ENCODE peak calls at places on chromosomes 5 and 9, in four cellular contexts. W, V, O and J are unnamed samples.

GRCh38 chr9:132472199-132472598 is 62.2 kb downstream of the CFAP77 start:
- DNase-seq in O (no peak), V (no peak), W (no peak), J (no peak)

GRCh38 chr9:131608469-131609115 is 63.3 kb downstream of the PRRT1B start:
- DNase-seq in V (peak; percentile 87), W (no peak), O (no peak), J (no peak)

GRCh38 chr5:105947461-105947860 is 1723.3 kb downstream of the EFNA5 start:
- DNase-seq in W (no peak), V (no peak), O (no peak), J (no peak)

GRCh38 chr9:114030364-114030763 is 47.7 kb downstream of the AMBP start:
- DNase-seq in O (peak; percentile 33), W (no peak), V (peak; percentile 4), J (no peak)

GRCh38 chr5:132961887-132962286 is 1.5 kb downstream of the AFF4 start:
- DNase-seq in V (peak; percentile 17), W (no peak), O (no peak), J (peak; percentile 33)

GRCh38 chr5:148998174-148998797 is 64.6 kb downstream of the SH3TC2 start:
- DNase-seq in V (peak; percentile 45), O (no peak), W (no peak), J (peak; percentile 53)

GRCh38 chr9:76181781-76182180 is 212.4 kb downstream of the RFK start:
- DNase-seq in W (no peak), O (no peak), V (no peak), J (no peak)

GRCh38 chr9:38057416-38058195 is 11.4 kb downstream of the SHB start:
- DNase-seq in V (peak; percentile 70), O (no peak), W (no peak), J (no peak)

GRCh38 chr9:134585746-134586706 is 55.6 kb upstream of the COL5A1 start:
- DNase-seq in O (no peak), V (no peak), W (no peak), J (no peak)

GRCh38 chr5:134176523-134177196 is at the start of gene SKP1:
- DNase-seq in O (peak; percentile 87), V (peak; percentile 83), W (peak; percentile 69), J (peak; percentile 92)

GRCh38 chr9:107137495-107138202 is 145.4 kb upstream of the RAD23B start:
- DNase-seq in O (no peak), V (no peak), W (no peak), J (peak; percentile 19)

GRCh38 chr5:72032769-72033168 is 74.5 kb upstream of the MAP1B start:
- DNase-seq in W (no peak), O (no peak), V (no peak), J (no peak)

GRCh38 chr5:17302138-17302537 is 84.7 kb downstream of the BASP1 start:
- DNase-seq in V (no peak), O (no peak), W (no peak), J (no peak)

GRCh38 chr9:107175039-107175438 is 108.0 kb upstream of the RAD23B start:
- DNase-seq in W (no peak), V (no peak), O (no peak), J (no peak)

GRCh38 chr5:180214870-180215737 is 6.1 kb upstream of the RASGEF1C start:
- DNase-seq in O (no peak), W (no peak), V (no peak), J (no peak)

GRCh38 chr9:7186175-7186574 is 428.4 kb downstream of the KDM4C start:
- DNase-seq in O (no peak), V (no peak), W (no peak), J (peak; percentile 65)

GRCh38 chr9:131361202-131361833 is 32.6 kb upstream of the PRRC2B start:
- DNase-seq in V (peak; percentile 40), O (no peak), W (no peak), J (no peak)

GRCh38 chr9:132168347-132168746 is 6.5 kb downstream of the NTNG2 start:
- DNase-seq in W (no peak), V (peak; percentile 65), O (no peak), J (no peak)

GRCh38 chr5:132020568-132021339 is 9.3 kb upstream of the ACSL6 start:
- DNase-seq in O (no peak), V (no peak), W (no peak), J (no peak)

GRCh38 chr9:33535541-33535940 is 11.5 kb downstream of the ANKRD18B start:
- DNase-seq in W (no peak), V (no peak), O (no peak), J (no peak)

GRCh38 chr5:55603947-55604346 is 69.2 kb upstream of the PLPP1 start:
- DNase-seq in O (no peak), V (no peak), W (no peak), J (no peak)

GRCh38 chr5:113233606-113234005 is 201.2 kb downstream of the TSSK1B start:
- DNase-seq in W (no peak), O (no peak), V (no peak), J (no peak)

GRCh38 chr9:86099695-86100364 is 472 bp upstream of the GOLM1 start:
- DNase-seq in O (peak; percentile 64), V (peak; percentile 59), W (no peak), J (peak; percentile 83)

GRCh38 chr9:96459268-96460007 is 9.5 kb downstream of the HABP4 start:
- DNase-seq in W (no peak), V (no peak), O (no peak), J (no peak)

GRCh38 chr5:136717917-136718316 is 352.6 kb upstream of the TRPC7 start:
- DNase-seq in W (no peak), V (no peak), O (no peak), J (no peak)

GRCh38 chr9:133522073-133522910 is 2.5 kb downstream of the MYMK start:
- DNase-seq in W (no peak), O (no peak), V (no peak), J (peak; percentile 78)

GRCh38 chr9:126625329-126626116 is 11.8 kb downstream of the LMX1B start:
- DNase-seq in V (no peak), O (no peak), W (no peak), J (no peak)

GRCh38 chr5:27093296-27093695 is 54.9 kb upstream of the CDH9 start:
- DNase-seq in W (no peak), O (no peak), V (no peak), J (no peak)

GRCh38 chr5:132688536-132689409 is 15.0 kb downstream of the IL4 start:
- DNase-seq in V (no peak), W (no peak), O (no peak), J (peak; percentile 57)

GRCh38 chr5:81161012-81161601 is 72.0 kb upstream of the CKMT2 start:
- DNase-seq in W (peak; percentile 34), O (no peak), V (no peak), J (no peak)

GRCh38 chr5:31664566-31664965 is 25.6 kb downstream of the PDZD2 start:
- DNase-seq in W (peak; percentile 15), V (no peak), O (no peak), J (peak; percentile 44)

GRCh38 chr9:98869866-98870265 is 62.4 kb downstream of the GALNT12 start:
- DNase-seq in O (no peak), V (no peak), W (no peak), J (no peak)

GRCh38 chr9:107992269-107992668 is 502.7 kb upstream of the KLF4 start:
- DNase-seq in W (no peak), V (no peak), O (no peak), J (no peak)

GRCh38 chr5:91101777-91102379 is 281.2 kb downstream of the ARRDC3 start:
- DNase-seq in W (peak; percentile 7), V (peak; percentile 70), O (peak; percentile 79), J (peak; percentile 56)

GRCh38 chr5:4976918-4977317 is 163.2 kb upstream of the ADAMTS16 start:
- DNase-seq in W (no peak), O (no peak), V (no peak), J (no peak)

GRCh38 chr9:93261735-93262523 is 78.0 kb downstream of the WNK2 start:
- DNase-seq in O (peak; percentile 60), V (peak; percentile 21), W (no peak), J (no peak)

GRCh38 chr9:6938447-6938846 is 180.7 kb downstream of the KDM4C start:
- DNase-seq in V (no peak), W (no peak), O (no peak), J (no peak)

DNA sequence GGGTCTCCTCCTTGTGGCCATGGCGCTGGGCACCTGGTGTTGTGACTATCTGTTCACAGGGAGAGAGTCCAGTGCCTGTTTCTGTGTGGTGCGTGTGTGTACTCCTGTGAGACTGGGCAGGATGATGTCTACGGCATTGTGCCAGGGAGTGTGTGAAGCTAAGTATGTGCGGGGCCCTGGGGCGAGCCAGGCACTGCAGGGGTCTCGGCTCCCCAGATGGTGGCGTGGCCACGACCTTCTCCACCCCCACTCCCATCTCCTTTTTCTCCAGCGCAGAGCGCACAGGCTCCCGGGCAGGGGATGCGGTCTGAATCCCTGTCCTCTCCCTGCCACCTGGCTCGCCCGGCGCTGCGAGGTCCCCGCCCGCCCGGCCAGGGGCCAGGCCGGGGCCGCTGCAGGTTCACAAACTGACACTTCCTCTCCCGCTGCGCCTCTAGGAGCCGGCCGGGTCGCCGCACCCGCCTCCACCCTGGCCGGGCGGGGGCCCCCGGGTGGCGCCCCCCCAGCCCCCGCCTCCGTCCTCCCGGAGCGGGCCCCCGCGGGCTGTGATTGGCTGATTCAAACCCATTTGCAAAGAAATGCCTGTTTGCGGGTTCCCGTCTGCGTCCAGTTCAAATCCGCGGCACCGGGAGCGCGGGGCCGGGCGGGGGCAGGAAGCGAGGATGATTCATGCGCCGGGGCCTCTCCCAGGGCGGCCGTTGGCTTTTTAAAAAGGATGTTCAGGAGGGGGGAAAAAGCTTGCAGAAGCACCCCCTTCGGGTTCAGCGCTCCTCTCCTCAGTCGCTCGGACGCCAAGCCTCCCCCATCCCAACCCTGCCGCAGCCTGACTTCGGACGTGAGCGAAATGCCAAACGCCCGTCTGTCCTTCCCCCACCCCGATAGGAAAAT is 790 bp downstream of the PHF19 start:
- DNase-seq in V (peak; percentile 70), O (peak; percentile 92), W (peak; percentile 95), J (peak; percentile 92)
- TF ChIP-seq POLR2A in V (no peak), O (no peak), W (no peak), J (peak; percentile 65)

GRCh38 chr5:140551872-140552271 is 4.4 kb downstream of the EIF4EBP3 start:
- DNase-seq in W (no peak), V (no peak), O (no peak), J (no peak)

GRCh38 chr5:140555747-140556312 is 1.4 kb downstream of the SRA1 start:
- DNase-seq in V (no peak), O (no peak), W (no peak), J (peak; percentile 47)

GRCh38 chr5:140556438-140556837 is 835 bp downstream of the SRA1 start:
- DNase-seq in W (no peak), V (no peak), O (no peak), J (peak; percentile 60)

GRCh38 chr5:140553657-140554056 is 3.6 kb downstream of the SRA1 start:
- DNase-seq in O (no peak), V (no peak), W (no peak), J (peak; percentile 24)

DNA sequence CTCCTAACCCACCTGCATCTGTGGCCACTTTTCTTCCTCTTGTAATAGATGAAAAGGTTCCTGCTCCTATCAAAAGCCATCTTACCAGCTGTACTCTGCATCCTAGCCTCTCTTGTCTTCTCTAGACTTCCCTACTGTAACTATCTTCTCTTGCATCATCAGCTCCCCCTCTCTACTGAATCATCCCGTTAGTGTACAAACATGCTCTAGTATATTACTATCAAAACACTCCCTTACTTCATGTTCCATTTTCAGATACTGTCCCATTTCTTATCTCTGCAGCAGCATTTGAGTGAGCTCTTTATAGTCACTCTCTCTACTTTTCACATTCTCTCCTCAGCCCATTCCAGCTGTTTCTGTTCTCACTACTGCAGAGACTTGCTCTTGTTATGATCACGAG is 2.8 kb downstream of the SRA1 start:
- DNase-seq in W (no peak), V (no peak), O (no peak), J (peak; percentile 79)
- TF ChIP-seq POLR2A in W (peak; percentile 14), V (no peak), O (no peak), J (peak; percentile 21)

GRCh38 chr5:142432369-142432863 is 107.6 kb upstream of the SPRY4 start:
- DNase-seq in V (peak; percentile 42), O (no peak), W (no peak), J (no peak)
- TF ChIP-seq POLR2A in V (no peak), O (no peak), W (no peak), J (no peak)

GRCh38 chr5:86617756-86618577 is at the start of gene COX7C:
- DNase-seq in O (peak; percentile 94), V (peak; percentile 94), W (peak; percentile 68), J (peak; percentile 97)
- TF ChIP-seq POLR2A in O (peak; percentile 84), V (peak; percentile 73), W (peak; percentile 91), J (peak; percentile 95)